ENCODE peak calls at places on chromosomes 7 and 10, in six cellular contexts. One of them, this sample, is unnamed.

GRCh38 chr10:132539431-132539839 is 1.8 kb downstream of the INPP5A start:
- DNase-seq in uterus: no peak
- DNase-seq in endothelial cell: no peak
- DNase-seq in fibroblast of lung: no peak
- DNase-seq in activated CD4-positive, alpha-beta T cell treated with anti-CD3 and anti-CD28 coated beads, Interleukin-2, amount 50 U/mL, for 1 hour: peak
- DNase-seq in stromal cell of bone marrow: no peak
- DNase-seq in this sample: no peak

GRCh38 chr7:132825222-132825621 is 249.0 kb upstream of the PLXNA4 start:
- DNase-seq in stromal cell of bone marrow: no peak
- DNase-seq in fibroblast of lung: no peak
- DNase-seq in endothelial cell: no peak
- DNase-seq in activated CD4-positive, alpha-beta T cell treated with anti-CD3 and anti-CD28 coated beads, Interleukin-2, amount 50 U/mL, for 1 hour: no peak
- DNase-seq in uterus: no peak
- DNase-seq in this sample: no peak

GRCh38 chr10:34280599-34281374 is 534.3 kb downstream of the PARD3 start:
- DNase-seq in activated CD4-positive, alpha-beta T cell treated with anti-CD3 and anti-CD28 coated beads, Interleukin-2, amount 50 U/mL, for 1 hour: no peak
- DNase-seq in uterus: peak
- DNase-seq in fibroblast of lung: peak
- DNase-seq in stromal cell of bone marrow: peak
- DNase-seq in endothelial cell: no peak
- DNase-seq in this sample: no peak

GRCh38 chr10:58064714-58065528 is 202.8 kb downstream of the IPMK start:
- DNase-seq in fibroblast of lung: peak
- DNase-seq in uterus: no peak
- DNase-seq in stromal cell of bone marrow: peak
- DNase-seq in endothelial cell: peak
- DNase-seq in activated CD4-positive, alpha-beta T cell treated with anti-CD3 and anti-CD28 coated beads, Interleukin-2, amount 50 U/mL, for 1 hour: no peak
- DNase-seq in this sample: peak

GRCh38 chr10:91597397-91597881 is 35.4 kb downstream of the PPP1R3C start:
- DNase-seq in endothelial cell: no peak
- DNase-seq in fibroblast of lung: peak
- DNase-seq in uterus: no peak
- DNase-seq in stromal cell of bone marrow: no peak
- DNase-seq in activated CD4-positive, alpha-beta T cell treated with anti-CD3 and anti-CD28 coated beads, Interleukin-2, amount 50 U/mL, for 1 hour: no peak
- DNase-seq in this sample: no peak

GRCh38 chr10:329361-330099 is 194.3 kb downstream of the ZMYND11 start:
- DNase-seq in endothelial cell: no peak
- DNase-seq in stromal cell of bone marrow: peak
- DNase-seq in activated CD4-positive, alpha-beta T cell treated with anti-CD3 and anti-CD28 coated beads, Interleukin-2, amount 50 U/mL, for 1 hour: peak
- DNase-seq in fibroblast of lung: peak
- DNase-seq in uterus: peak
- DNase-seq in this sample: no peak

GRCh38 chr10:46992794-46993552 is 81.7 kb downstream of the PTPN20 start:
- DNase-seq in stromal cell of bone marrow: peak
- DNase-seq in activated CD4-positive, alpha-beta T cell treated with anti-CD3 and anti-CD28 coated beads, Interleukin-2, amount 50 U/mL, for 1 hour: no peak
- DNase-seq in endothelial cell: no peak
- DNase-seq in fibroblast of lung: peak
- DNase-seq in uterus: peak
- DNase-seq in this sample: no peak

GRCh38 chr7:127612263-127612662 is 5.7 kb downstream of the PAX4 start:
- DNase-seq in uterus: no peak
- DNase-seq in stromal cell of bone marrow: no peak
- DNase-seq in endothelial cell: no peak
- DNase-seq in activated CD4-positive, alpha-beta T cell treated with anti-CD3 and anti-CD28 coated beads, Interleukin-2, amount 50 U/mL, for 1 hour: no peak
- DNase-seq in fibroblast of lung: no peak
- DNase-seq in this sample: no peak

GRCh38 chr10:18231480-18231879 is 91.3 kb downstream of the CACNB2 start:
- DNase-seq in endothelial cell: no peak
- DNase-seq in stromal cell of bone marrow: no peak
- DNase-seq in uterus: no peak
- DNase-seq in activated CD4-positive, alpha-beta T cell treated with anti-CD3 and anti-CD28 coated beads, Interleukin-2, amount 50 U/mL, for 1 hour: no peak
- DNase-seq in fibroblast of lung: no peak
- DNase-seq in this sample: no peak

GRCh38 chr7:101237206-101238067 is at the start of gene CLDN15:
- DNase-seq in stromal cell of bone marrow: no peak
- DNase-seq in activated CD4-positive, alpha-beta T cell treated with anti-CD3 and anti-CD28 coated beads, Interleukin-2, amount 50 U/mL, for 1 hour: no peak
- DNase-seq in uterus: peak
- DNase-seq in fibroblast of lung: peak
- DNase-seq in endothelial cell: no peak
- DNase-seq in this sample: no peak